ENCODE peak calls at places on chromosomes 13 and 19, in nine cellular contexts. One of them, this sample, is unnamed.

GRCh38 chr19:5679289-5680082 is 830 bp downstream of the MICOS13 start:
- DNase-seq in uterus: no peak
- DNase-seq in heart left ventricle: no peak
- DNase-seq in thyroid gland: no peak
- DNase-seq in tibial nerve: no peak
- DNase-seq in HepG2: no peak
- DNase-seq in body of pancreas: no peak
- DNase-seq in stomach: no peak
- DNase-seq in Peyer's patch: peak; percentile 53
- DNase-seq in this sample: no peak

GRCh38 chr13:45851171-45851889 is at the start of gene SIAH3:
- DNase-seq in stomach: no peak
- DNase-seq in Peyer's patch: no peak
- DNase-seq in uterus: no peak
- DNase-seq in HepG2: no peak
- DNase-seq in thyroid gland: no peak
- DNase-seq in body of pancreas: no peak
- DNase-seq in heart left ventricle: no peak
- DNase-seq in tibial nerve: no peak
- DNase-seq in this sample: peak; percentile 64

GRCh38 chr19:36054733-36055686 is at the start of gene WDR62:
- DNase-seq in body of pancreas: peak; percentile 92
- DNase-seq in HepG2: peak; percentile 85
- DNase-seq in stomach: peak; percentile 94
- DNase-seq in heart left ventricle: peak; percentile 96
- DNase-seq in Peyer's patch: peak; percentile 97
- DNase-seq in uterus: peak; percentile 49
- DNase-seq in tibial nerve: peak; percentile 86
- DNase-seq in thyroid gland: peak; percentile 93
- DNase-seq in this sample: peak; percentile 96

GRCh38 chr13:105937451-105937850 is 598.0 kb downstream of the EFNB2 start:
- DNase-seq in heart left ventricle: no peak
- DNase-seq in body of pancreas: no peak
- DNase-seq in HepG2: no peak
- DNase-seq in tibial nerve: no peak
- DNase-seq in Peyer's patch: no peak
- DNase-seq in stomach: no peak
- DNase-seq in thyroid gland: no peak
- DNase-seq in uterus: no peak
- DNase-seq in this sample: no peak

GRCh38 chr13:108495686-108496363 is 133.6 kb upstream of the MYO16 start:
- DNase-seq in stomach: no peak
- DNase-seq in uterus: no peak
- DNase-seq in thyroid gland: no peak
- DNase-seq in HepG2: no peak
- DNase-seq in heart left ventricle: no peak
- DNase-seq in body of pancreas: no peak
- DNase-seq in tibial nerve: no peak
- DNase-seq in Peyer's patch: no peak
- DNase-seq in this sample: no peak

GRCh38 chr13:20185657-20186056 is 7.1 kb downstream of the GJB2 start:
- DNase-seq in Peyer's patch: no peak
- DNase-seq in body of pancreas: no peak
- DNase-seq in HepG2: no peak
- DNase-seq in uterus: no peak
- DNase-seq in heart left ventricle: no peak
- DNase-seq in tibial nerve: no peak
- DNase-seq in stomach: no peak
- DNase-seq in thyroid gland: no peak
- DNase-seq in this sample: no peak

GRCh38 chr13:31090096-31090495 is 71.6 kb downstream of the HSPH1 start:
- DNase-seq in uterus: no peak
- DNase-seq in thyroid gland: no peak
- DNase-seq in Peyer's patch: no peak
- DNase-seq in HepG2: no peak
- DNase-seq in body of pancreas: no peak
- DNase-seq in stomach: no peak
- DNase-seq in tibial nerve: no peak
- DNase-seq in heart left ventricle: no peak
- DNase-seq in this sample: no peak

GRCh38 chr19:45079063-45079910 is at the start of gene GEMIN7:
- DNase-seq in body of pancreas: peak; percentile 79
- DNase-seq in Peyer's patch: peak; percentile 87
- DNase-seq in HepG2: peak; percentile 60
- DNase-seq in tibial nerve: peak; percentile 53
- DNase-seq in thyroid gland: peak; percentile 74
- DNase-seq in stomach: peak; percentile 84
- DNase-seq in uterus: peak; percentile 59
- DNase-seq in heart left ventricle: peak; percentile 73
- DNase-seq in this sample: peak; percentile 70

DNA sequence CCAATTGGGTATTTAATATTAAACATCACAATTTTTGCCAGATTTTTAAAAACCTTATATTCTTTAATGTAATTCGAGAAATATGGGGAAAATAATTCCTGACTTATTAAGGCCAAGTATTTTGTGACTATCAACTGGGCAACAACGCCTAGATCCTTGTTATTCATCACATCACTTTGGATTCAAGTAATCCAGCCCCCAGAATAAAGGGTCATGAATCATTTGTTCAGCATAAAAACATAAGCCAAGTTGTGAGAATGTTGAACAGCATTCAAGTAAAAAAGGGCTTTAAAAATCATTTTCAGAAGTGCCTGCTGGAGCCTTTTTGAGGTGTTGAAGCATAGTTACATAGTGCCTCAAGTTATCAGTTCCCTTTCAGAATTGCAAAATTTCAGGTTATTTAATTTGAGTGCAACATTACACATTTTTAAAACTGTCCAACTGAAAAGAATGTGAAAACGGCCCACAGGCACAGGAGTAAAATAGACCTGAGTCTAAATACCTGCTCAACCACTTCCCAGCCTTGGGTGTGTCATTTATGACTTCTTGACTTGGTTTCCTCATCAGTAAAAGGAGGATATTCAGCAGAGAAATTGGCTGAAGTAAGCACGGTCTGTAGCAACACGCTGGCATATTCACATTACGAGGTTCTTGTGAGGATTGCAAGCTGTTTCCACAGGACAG is 56.4 kb downstream of the MBNL2 start:
- DNase-seq in Peyer's patch: no peak
- DNase-seq in tibial nerve: no peak
- DNase-seq in stomach: no peak
- DNase-seq in thyroid gland: no peak
- DNase-seq in HepG2: no peak
- DNase-seq in uterus: no peak
- DNase-seq in heart left ventricle: no peak
- DNase-seq in body of pancreas: no peak
- DNase-seq in this sample: no peak
- H3K4me1 ChIP-seq in Peyer's patch: no peaks in the 10 kb centered on the region
- H3K4me1 ChIP-seq in tibial nerve: peaks cover 44% of the 10 kb centered on the region
- H3K4me1 ChIP-seq in stomach: peaks cover 38% of the 10 kb centered on the region
- H3K4me1 ChIP-seq in thyroid gland: peaks cover 19% of the 10 kb centered on the region
- H3K4me1 ChIP-seq in HepG2: peaks cover 99% of the 10 kb centered on the region
- H3K4me1 ChIP-seq in uterus: peaks cover 7% of the 10 kb centered on the region
- H3K4me1 ChIP-seq in heart left ventricle: peaks cover 91% of the 10 kb centered on the region
- H3K4me1 ChIP-seq in body of pancreas: peaks cover 76% of the 10 kb centered on the region
- H3K4me1 ChIP-seq in this sample: peaks cover 28% of the 10 kb centered on the region

GRCh38 chr19:3983542-3983914 is 1.7 kb downstream of the EEF2 start:
- DNase-seq in tibial nerve: no peak
- DNase-seq in body of pancreas: no peak
- DNase-seq in uterus: no peak
- DNase-seq in thyroid gland: no peak
- DNase-seq in heart left ventricle: no peak
- DNase-seq in HepG2: no peak
- DNase-seq in stomach: no peak
- DNase-seq in Peyer's patch: no peak
- DNase-seq in this sample: no peak

GRCh38 chr19:3981736-3982681 is 3.3 kb downstream of the EEF2 start:
- DNase-seq in Peyer's patch: no peak
- DNase-seq in stomach: no peak
- DNase-seq in uterus: no peak
- DNase-seq in body of pancreas: peak; percentile 14
- DNase-seq in thyroid gland: no peak
- DNase-seq in tibial nerve: no peak
- DNase-seq in HepG2: no peak
- DNase-seq in heart left ventricle: peak; percentile 29
- DNase-seq in this sample: no peak

GRCh38 chr19:3981373-3981735 is 3.9 kb downstream of the EEF2 start:
- DNase-seq in Peyer's patch: no peak
- DNase-seq in thyroid gland: no peak
- DNase-seq in body of pancreas: no peak
- DNase-seq in HepG2: no peak
- DNase-seq in heart left ventricle: no peak
- DNase-seq in tibial nerve: no peak
- DNase-seq in stomach: no peak
- DNase-seq in uterus: no peak
- DNase-seq in this sample: no peak

GRCh38 chr19:3983936-3984583 is 1.2 kb downstream of the EEF2 start:
- DNase-seq in body of pancreas: peak; percentile 39
- DNase-seq in uterus: no peak
- DNase-seq in HepG2: no peak
- DNase-seq in stomach: no peak
- DNase-seq in Peyer's patch: peak; percentile 85
- DNase-seq in heart left ventricle: peak; percentile 32
- DNase-seq in thyroid gland: peak; percentile 37
- DNase-seq in tibial nerve: no peak
- DNase-seq in this sample: no peak

DNA sequence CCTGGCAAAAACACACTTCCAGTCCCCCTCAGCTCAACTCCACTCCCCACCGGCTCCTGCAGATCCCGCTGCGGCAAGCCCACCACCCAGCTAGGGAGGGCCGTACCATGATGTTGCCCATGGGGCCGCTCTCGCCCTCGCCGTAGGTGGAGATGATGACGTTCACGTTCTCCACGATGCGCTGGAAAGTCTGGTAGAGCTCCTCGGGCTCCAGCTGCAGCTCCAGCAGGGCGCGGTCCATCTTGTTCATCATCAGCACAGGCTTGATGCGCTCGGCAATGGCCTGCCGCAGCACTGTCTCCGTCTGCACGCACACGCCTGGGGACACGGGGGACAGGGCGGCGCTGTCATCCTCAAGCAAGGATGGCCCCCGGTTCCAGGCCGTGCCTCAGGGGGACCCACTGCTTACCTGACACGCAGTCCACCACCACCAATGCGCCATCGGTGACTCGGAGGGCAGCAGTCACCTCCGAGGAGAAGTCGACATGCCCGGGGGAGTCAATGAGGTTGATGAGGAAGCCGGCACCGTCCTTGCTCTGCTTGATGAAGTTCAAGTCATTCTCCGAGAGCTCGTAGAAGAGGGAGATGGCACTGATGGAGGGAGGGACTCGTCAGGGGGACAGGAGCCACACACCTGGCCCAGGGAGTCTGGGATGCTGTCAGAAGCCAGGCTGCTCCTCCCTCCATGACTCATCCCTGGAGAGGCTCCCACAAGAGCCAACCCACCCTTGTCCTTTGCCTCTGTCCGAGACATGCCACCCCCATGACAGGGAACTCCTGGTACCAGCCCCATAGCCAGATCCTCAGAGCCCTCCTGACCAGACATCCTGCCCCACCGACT is 2.3 kb downstream of the EEF2 start:
- DNase-seq in Peyer's patch: no peak
- DNase-seq in uterus: no peak
- DNase-seq in tibial nerve: no peak
- DNase-seq in thyroid gland: no peak
- DNase-seq in body of pancreas: peak; percentile 17
- DNase-seq in heart left ventricle: peak; percentile 26
- DNase-seq in stomach: no peak
- DNase-seq in HepG2: peak; percentile 41
- DNase-seq in this sample: no peak
- H3K4me3 ChIP-seq in Peyer's patch: peak overlapping the region; percentile 87
- H3K4me3 ChIP-seq in uterus: no peak overlapping the region
- H3K4me3 ChIP-seq in tibial nerve: no peak overlapping the region
- H3K4me3 ChIP-seq in thyroid gland: no peak overlapping the region
- H3K4me3 ChIP-seq in body of pancreas: no peak overlapping the region
- H3K4me3 ChIP-seq in heart left ventricle: no peak overlapping the region
- H3K4me3 ChIP-seq in stomach: peak overlapping the region; percentile 92
- H3K4me3 ChIP-seq in HepG2: peak overlapping the region; percentile 93
- H3K4me3 ChIP-seq in this sample: no peak overlapping the region

DNA sequence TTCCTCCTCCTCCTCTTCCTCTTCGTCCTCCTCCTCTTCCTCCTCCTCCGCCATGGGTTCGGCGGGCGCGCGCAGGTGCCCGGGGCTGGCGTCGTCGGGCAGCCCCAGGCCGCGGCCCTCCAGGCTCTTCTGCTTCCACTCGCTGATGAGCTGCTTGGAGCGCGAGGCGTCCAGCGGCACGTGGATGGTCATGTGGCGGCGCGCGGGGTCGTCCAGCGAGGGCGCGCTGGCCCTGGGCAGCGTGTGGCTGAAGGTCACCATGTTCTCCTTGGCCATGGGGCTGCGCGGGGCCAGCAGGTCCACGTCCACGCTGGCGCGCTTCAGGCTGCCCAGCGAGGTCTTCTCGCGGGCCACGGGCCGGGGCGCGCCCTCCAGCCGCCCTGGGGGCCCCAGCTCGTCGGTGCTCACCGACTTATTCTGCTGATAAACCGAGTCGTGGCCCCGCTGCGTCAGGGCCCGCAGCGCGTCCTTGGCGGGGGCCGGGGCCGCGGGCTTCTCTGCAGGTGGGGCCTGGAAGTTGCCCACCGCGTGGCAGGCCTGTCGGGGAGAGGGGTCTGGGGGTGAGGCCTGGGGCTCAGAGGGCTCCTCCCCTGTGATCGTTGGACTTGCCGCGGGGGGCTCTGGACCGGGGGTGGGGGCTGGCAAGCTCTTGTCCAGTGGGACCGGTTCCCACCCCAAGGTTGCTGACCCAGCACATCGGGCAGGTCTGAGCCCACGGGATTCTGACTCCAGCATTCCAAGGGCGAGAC is 8.2 kb downstream of the PLPPR3 start:
- DNase-seq in stomach: no peak
- DNase-seq in uterus: no peak
- DNase-seq in heart left ventricle: no peak
- DNase-seq in body of pancreas: no peak
- DNase-seq in Peyer's patch: no peak
- DNase-seq in thyroid gland: no peak
- DNase-seq in HepG2: no peak
- DNase-seq in tibial nerve: no peak
- DNase-seq in this sample: no peak
- TF ChIP-seq POLR2A in stomach: no peak
- TF ChIP-seq POLR2A in uterus: no peak
- TF ChIP-seq POLR2A in heart left ventricle: no peak
- TF ChIP-seq POLR2A in body of pancreas: no peak
- TF ChIP-seq POLR2A in Peyer's patch: no peak
- TF ChIP-seq POLR2A in thyroid gland: no peak
- TF ChIP-seq POLR2A in HepG2: peak; percentile 39
- TF ChIP-seq POLR2A in tibial nerve: no peak
- TF ChIP-seq POLR2A in this sample: no peak

DNA sequence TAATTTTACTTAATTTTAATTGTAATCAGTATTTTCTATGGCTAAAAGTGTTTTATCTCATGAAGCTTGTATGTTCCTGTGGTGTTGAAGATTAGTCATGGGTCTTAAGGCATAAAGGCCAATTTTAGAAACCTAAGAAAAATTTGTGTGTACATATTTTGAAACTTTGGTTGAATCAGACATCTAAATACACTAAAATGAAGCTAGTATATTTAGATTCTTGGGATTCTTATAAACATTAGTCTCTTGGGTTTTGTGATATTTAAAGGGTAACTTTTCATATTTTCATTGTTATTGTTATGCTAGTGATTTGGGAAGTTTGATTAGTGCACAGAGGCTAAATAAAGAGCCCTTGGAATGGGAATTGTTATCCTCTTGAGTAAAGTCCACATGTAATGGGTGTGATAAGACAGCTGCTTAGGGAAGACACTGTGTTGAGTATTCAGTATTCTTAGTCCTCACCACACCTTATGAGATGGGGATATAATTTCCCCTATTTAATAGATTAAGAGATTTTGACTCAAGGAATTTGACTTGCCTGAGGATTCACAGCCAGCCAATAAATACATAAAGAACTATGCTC is 24.6 kb downstream of the UBA2 start:
- DNase-seq in tibial nerve: no peak
- DNase-seq in stomach: no peak
- DNase-seq in body of pancreas: no peak
- DNase-seq in thyroid gland: no peak
- DNase-seq in uterus: no peak
- DNase-seq in heart left ventricle: no peak
- DNase-seq in HepG2: no peak
- DNase-seq in Peyer's patch: no peak
- DNase-seq in this sample: no peak
- H3K4me1 ChIP-seq in tibial nerve: no peaks in the 10 kb centered on the region
- H3K4me1 ChIP-seq in stomach: no peaks in the 10 kb centered on the region
- H3K4me1 ChIP-seq in body of pancreas: no peaks in the 10 kb centered on the region
- H3K4me1 ChIP-seq in thyroid gland: no peaks in the 10 kb centered on the region
- H3K4me1 ChIP-seq in uterus: no peaks in the 10 kb centered on the region
- H3K4me1 ChIP-seq in heart left ventricle: peaks cover 15% of the 10 kb centered on the region
- H3K4me1 ChIP-seq in HepG2: no peaks in the 10 kb centered on the region
- H3K4me1 ChIP-seq in Peyer's patch: no peaks in the 10 kb centered on the region
- H3K4me1 ChIP-seq in this sample: no peaks in the 10 kb centered on the region

This sample was measured in testis.